ENCODE peak calls at places on chromosome 13, in seven cellular contexts. U, J, C, B, D, M and T are unnamed samples. For H3K36me3, the result is how much of the 10 kb centered on the place peaks cover.

GRCh38 chr13:42539670-42540069 is 34.3 kb upstream of the TNFSF11 start:
- DNase-seq in U (no peak), J (no peak), C (no peak), B (no peak), D (no peak), M (no peak), T (peak)

GRCh38 chr13:65787087-65787486 is 1443.0 kb downstream of the PCDH9 start:
- DNase-seq in U (no peak), J (no peak), C (no peak), B (no peak), D (no peak), M (no peak), T (no peak)

GRCh38 chr13:19862511-19863313 is 737 bp downstream of the ZMYM5 start:
- DNase-seq in U (peak), J (peak), C (peak), B (no peak), D (peak), M (peak), T (peak)

GRCh38 chr13:99797716-99798115 is 173.9 kb downstream of the ZIC5 start:
- DNase-seq in U (no peak), J (no peak), C (no peak), B (no peak), D (no peak), M (no peak), T (no peak)

GRCh38 chr13:100875392-100876043 is 200.9 kb upstream of the TMTC4 start:
- DNase-seq in U (no peak), J (no peak), C (peak), B (no peak), D (no peak), M (no peak), T (no peak)

GRCh38 chr13:66402071-66402470 is 828.1 kb downstream of the PCDH9 start:
- DNase-seq in U (no peak), J (no peak), C (no peak), B (no peak), D (no peak), M (no peak), T (no peak)

GRCh38 chr13:50400930-50401553 is 385.8 kb downstream of the KCNRG start:
- DNase-seq in U (no peak), J (no peak), C (peak), B (no peak), D (no peak), M (no peak), T (no peak)

GRCh38 chr13:49602005-49602404 is 16.6 kb upstream of the RCBTB1 start:
- DNase-seq in U (no peak), J (no peak), C (no peak), B (no peak), D (no peak), M (no peak), T (no peak)

GRCh38 chr13:25171517-25172302 is at the start of gene AMER2:
- DNase-seq in U (peak), J (no peak), C (peak), B (no peak), D (peak), M (no peak), T (peak)

GRCh38 chr13:75390229-75390628 is 91.7 kb downstream of the TBC1D4 start:
- DNase-seq in U (no peak), J (no peak), C (no peak), B (no peak), D (no peak), M (no peak), T (no peak)

GRCh38 chr13:101291647-101292515 is 124.4 kb downstream of the NALCN start:
- DNase-seq in U (no peak), J (no peak), C (no peak), B (no peak), D (no peak), M (no peak), T (no peak)

GRCh38 chr13:101382701-101383100 is 33.6 kb downstream of the NALCN start:
- DNase-seq in U (no peak), J (no peak), C (no peak), B (no peak), D (no peak), M (no peak), T (no peak)

GRCh38 chr13:96075953-96076543 is 13.9 kb upstream of the HS6ST3 start:
- DNase-seq in U (no peak), J (peak), C (peak), B (no peak), D (peak), M (no peak), T (peak)

GRCh38 chr13:102651392-102651791 is 43.5 kb downstream of the METTL21C start:
- DNase-seq in U (no peak), J (no peak), C (peak), B (no peak), D (no peak), M (no peak), T (no peak)

DNA sequence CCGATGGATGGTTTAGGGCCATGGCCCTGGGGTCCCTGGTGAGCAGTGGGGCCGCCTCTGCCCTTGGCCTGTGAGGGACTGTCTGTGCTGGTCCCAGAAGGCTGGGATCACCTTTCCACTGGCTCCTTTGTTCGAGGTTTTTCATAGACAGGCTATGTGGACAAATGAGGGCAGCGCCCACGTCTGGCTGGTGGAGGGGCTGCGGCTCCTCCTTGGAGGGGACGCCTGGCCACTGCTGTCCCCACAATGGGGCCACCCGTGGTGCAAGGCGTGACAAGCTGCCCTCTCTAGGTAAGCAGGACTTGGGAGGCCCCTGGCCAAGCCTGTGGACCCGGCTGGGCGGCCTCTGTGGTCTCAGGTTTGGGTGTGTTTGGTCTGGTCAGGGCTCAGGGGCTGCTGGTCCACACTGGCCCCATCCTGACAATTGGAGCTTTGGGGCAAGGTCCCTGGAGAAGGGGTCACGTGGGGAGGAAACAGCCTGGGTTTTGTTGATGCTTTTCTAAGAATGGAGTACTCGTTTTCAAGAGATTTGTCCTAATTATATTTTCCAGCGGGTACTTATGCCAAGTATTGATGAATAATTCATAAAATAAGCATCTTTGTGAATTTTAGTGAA is 33.3 kb downstream of the MCF2L start:
- DNase-seq in U (no peak), J (no peak), C (peak), B (no peak), D (peak), M (no peak), T (peak)
- H3K27ac ChIP-seq in U (no peak), J (no peak), C (no peak), B (no peak), D (peak), M (no peak), T (no peak)

GRCh38 chr13:111176421-111176820 is 61.3 kb downstream of the ARHGEF7 start:
- DNase-seq in U (no peak), J (no peak), C (no peak), B (no peak), D (no peak), M (no peak), T (no peak)
- H3K36me3 ChIP-seq in U (under half), J (under half), C (under half), B (under half), D (under half), M (under half), T (under half)

GRCh38 chr13:113528101-113528797 is 37.7 kb upstream of the DCUN1D2 start:
- DNase-seq in U (no peak), J (no peak), C (no peak), B (no peak), D (peak), M (no peak), T (no peak)
- H3K27ac ChIP-seq in U (no peak), J (no peak), C (no peak), B (no peak), D (peak), M (no peak), T (no peak)

DNA sequence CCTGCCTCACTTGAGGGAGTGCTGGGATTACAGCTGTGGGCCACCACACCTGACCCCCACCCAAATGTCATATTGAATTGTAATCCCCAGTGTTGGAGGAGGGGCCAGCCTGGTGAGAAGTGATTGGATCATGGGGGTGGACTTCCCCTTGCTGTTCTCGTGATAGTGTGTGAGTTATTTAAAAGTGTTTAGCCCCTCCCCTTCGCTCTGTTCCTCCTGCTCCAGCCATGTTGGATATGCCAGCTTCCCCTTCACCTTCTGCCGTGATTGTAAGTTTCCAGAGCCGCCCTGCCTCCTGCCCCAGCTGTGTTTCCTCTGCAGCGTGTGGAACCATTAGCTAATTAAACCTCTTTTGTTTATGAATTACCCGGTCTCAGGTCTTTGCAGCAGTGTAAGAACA is 13.7 kb downstream of the CHAMP1 start:
- DNase-seq in U (no peak), J (no peak), C (no peak), B (no peak), D (no peak), M (no peak), T (no peak)
- H3K36me3 ChIP-seq in U (under half), J (under half), C (under half), B (under half), D (under half), M (under half), T (under half)

DNA sequence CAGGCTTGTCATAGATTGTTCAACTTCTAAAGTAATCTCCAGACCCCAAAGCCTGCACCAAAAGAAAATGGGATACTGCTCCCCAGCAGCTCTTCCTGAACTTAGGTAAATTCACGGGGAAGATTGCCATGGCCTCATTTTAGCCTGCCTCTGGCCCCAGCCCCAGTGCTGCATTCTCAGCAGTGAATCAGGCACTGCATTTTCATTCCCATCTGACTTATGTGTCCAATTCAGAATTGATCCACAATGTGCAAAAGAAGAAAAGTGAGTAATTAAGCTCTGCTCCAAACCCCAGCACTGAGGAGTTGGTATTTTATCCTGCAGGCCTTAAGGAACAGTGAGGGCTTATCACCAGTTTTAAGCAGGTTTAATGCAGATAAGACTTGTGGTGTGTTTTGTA is 176.4 kb downstream of the KCTD12 start:
- DNase-seq in U (no peak), J (no peak), C (no peak), B (no peak), D (no peak), M (no peak), T (peak)
- H3K27ac ChIP-seq in U (no peak), J (no peak), C (no peak), B (no peak), D (no peak), M (no peak), T (no peak)

DNA sequence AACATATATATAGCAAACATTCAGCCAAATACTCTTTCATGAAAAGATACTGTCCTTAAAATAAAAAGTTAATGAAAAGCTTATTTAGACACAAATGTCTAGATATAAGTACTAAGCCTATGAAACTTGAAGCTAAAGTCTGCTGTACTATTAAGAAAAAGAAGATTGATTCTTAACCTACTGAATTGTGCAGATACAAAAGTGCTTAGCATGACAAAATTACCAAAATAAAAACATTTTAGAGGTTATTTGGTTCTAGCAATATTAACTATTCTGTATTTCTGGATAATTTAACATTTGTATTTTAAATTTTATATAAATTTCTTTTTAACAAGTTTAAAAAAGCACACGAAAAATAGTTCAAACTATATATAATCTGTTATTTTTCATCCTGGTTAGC is 8.8 kb downstream of the RNF6 start:
- DNase-seq in U (no peak), J (no peak), C (no peak), B (no peak), D (no peak), M (no peak), T (no peak)
- H3K36me3 ChIP-seq in U (under half), J (under half), C (half or more), B (under half), D (half or more), M (half or more), T (under half)

DNA sequence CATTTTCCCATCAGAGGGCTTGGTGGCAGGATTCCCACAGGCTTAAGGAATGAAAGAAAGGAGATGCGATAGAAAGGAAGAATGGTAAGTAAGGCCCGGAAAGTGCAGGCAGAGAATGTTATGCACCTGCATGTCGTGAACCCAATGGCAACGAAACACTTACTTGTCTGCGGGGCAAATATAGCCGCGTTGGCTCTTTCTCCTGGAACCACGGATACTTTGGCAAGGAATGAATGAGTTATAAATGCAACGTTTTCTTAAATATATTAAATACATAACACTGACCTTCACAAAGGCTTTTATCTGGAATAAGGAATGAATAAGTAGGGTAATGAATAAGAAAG is 192.1 kb downstream of the KATNAL1 start:
- DNase-seq in U (no peak), J (no peak), C (no peak), B (no peak), D (no peak), M (no peak), T (no peak)
- H3K27ac ChIP-seq in U (peak), J (no peak), C (no peak), B (no peak), D (no peak), M (no peak), T (no peak)

GRCh38 chr13:36979361-36980040 is 19.6 kb downstream of the ALG5 start:
- DNase-seq in U (no peak), J (no peak), C (no peak), B (no peak), D (no peak), M (no peak), T (no peak)
- H3K36me3 ChIP-seq in U (under half), J (under half), C (half or more), B (under half), D (under half), M (under half), T (under half)

GRCh38 chr13:46103037-46103436 is 1.8 kb downstream of the CPB2 start:
- DNase-seq in U (no peak), J (no peak), C (no peak), B (no peak), D (no peak), M (no peak), T (no peak)

GRCh38 chr13:46111151-46111550 is 6.3 kb upstream of the CPB2 start:
- DNase-seq in U (no peak), J (no peak), C (no peak), B (no peak), D (no peak), M (no peak), T (no peak)

GRCh38 chr13:46109451-46109850 is 4.6 kb upstream of the CPB2 start:
- DNase-seq in U (no peak), J (no peak), C (no peak), B (no peak), D (no peak), M (no peak), T (no peak)

GRCh38 chr13:46104868-46105267 is at the start of gene CPB2:
- DNase-seq in U (no peak), J (no peak), C (no peak), B (no peak), D (no peak), M (no peak), T (no peak)

GRCh38 chr13:46106839-46107371 is 2.1 kb upstream of the CPB2 start:
- DNase-seq in U (no peak), J (no peak), C (peak), B (no peak), D (no peak), M (no peak), T (peak)
- H3K27ac ChIP-seq in U (no peak), J (no peak), C (peak), B (no peak), D (no peak), M (no peak), T (no peak)

GRCh38 chr13:46166947-46167610 is 14.9 kb downstream of the LCP1 start:
- DNase-seq in U (no peak), J (no peak), C (no peak), B (no peak), D (no peak), M (no peak), T (peak)

GRCh38 chr13:46170268-46170667 is 11.7 kb downstream of the LCP1 start:
- DNase-seq in U (no peak), J (no peak), C (no peak), B (no peak), D (peak), M (no peak), T (no peak)

GRCh38 chr13:46168341-46168740 is 13.6 kb downstream of the LCP1 start:
- DNase-seq in U (peak), J (no peak), C (no peak), B (peak), D (no peak), M (no peak), T (no peak)

GRCh38 chr13:46170687-46171086 is 11.3 kb downstream of the LCP1 start:
- DNase-seq in U (no peak), J (no peak), C (peak), B (no peak), D (peak), M (no peak), T (peak)

GRCh38 chr13:46168818-46169217 is 13.2 kb downstream of the LCP1 start:
- DNase-seq in U (no peak), J (no peak), C (no peak), B (no peak), D (no peak), M (no peak), T (no peak)
- H3K36me3 ChIP-seq in U (under half), J (under half), C (under half), B (under half), D (under half), M (under half), T (under half)